ENCODE peak calls at places on chromosomes 12 and 14, in nine cellular contexts. L, S, H, P, Y, K, N, D and Z are unnamed samples.

GRCh38 chr14:51823706-51824105 is 36.7 kb upstream of the GNG2 start:
- DNase-seq in H (no peak), Y (no peak), K (no peak), N (no peak), S (no peak), L (no peak), P (no peak), D (no peak), Z (no peak)

GRCh38 chr14:101118746-101119610 is 215.5 kb upstream of the RTL1 start:
- DNase-seq in P (peak; percentile 2), K (peak; percentile 27), D (no peak), S (no peak), L (no peak), H (peak; percentile 43), N (no peak), Y (peak; percentile 49), Z (no peak)

GRCh38 chr14:55734731-55735130 is 154.7 kb downstream of the KTN1 start:
- DNase-seq in H (no peak), P (no peak), S (no peak), D (no peak), L (no peak), K (no peak), N (no peak), Y (no peak), Z (no peak)

GRCh38 chr14:58639842-58640484 is 2.2 kb downstream of the DACT1 start:
- DNase-seq in S (peak; percentile 57), H (no peak), N (peak; percentile 89), Y (no peak), K (peak; percentile 66), D (peak; percentile 71), L (peak; percentile 77), P (no peak), Z (no peak)

GRCh38 chr12:101277443-101277842 is 2.5 kb upstream of the UTP20 start:
- DNase-seq in L (no peak), Y (no peak), N (peak; percentile 16), S (no peak), P (no peak), D (no peak), K (no peak), H (no peak), Z (no peak)

GRCh38 chr14:76376878-76377523 is 1.1 kb downstream of the ESRRB start:
- DNase-seq in Y (no peak), L (no peak), H (no peak), N (no peak), K (no peak), P (no peak), S (no peak), D (no peak), Z (no peak)

GRCh38 chr12:51970904-51971646 is 19.6 kb downstream of the ACVR1B start:
- DNase-seq in L (peak; percentile 81), D (peak; percentile 87), N (peak; percentile 42), Y (no peak), P (no peak), S (peak; percentile 69), K (peak; percentile 59), H (no peak), Z (peak; percentile 59)

GRCh38 chr14:88929656-88930436 is 105.4 kb downstream of the TTC8 start:
- DNase-seq in L (peak; percentile 14), P (no peak), H (no peak), Y (no peak), S (peak; percentile 70), D (peak; percentile 60), N (no peak), K (no peak), Z (no peak)

GRCh38 chr14:104930526-104931322 is 6.0 kb downstream of the PLD4 start:
- DNase-seq in K (peak; percentile 36), L (no peak), P (no peak), D (no peak), N (no peak), H (peak; percentile 7), Y (peak; percentile 60), S (no peak), Z (no peak)

GRCh38 chr12:109618091-109618490 is 44.5 kb downstream of the MVK start:
- DNase-seq in D (no peak), H (no peak), N (no peak), L (peak; percentile 30), Y (no peak), K (no peak), S (no peak), P (no peak), Z (no peak)
- H3K27ac ChIP-seq in D (no peak overlapping the region), H (no peak overlapping the region), N (no peak overlapping the region), L (no peak overlapping the region), Y (no peak overlapping the region), K (no peak overlapping the region), S (no peak overlapping the region), P (no peak overlapping the region), Z (no peak overlapping the region)

GRCh38 chr14:103713304-103714062 is 1.8 kb downstream of the XRCC3 start:
- DNase-seq in Y (no peak), D (no peak), P (no peak), L (peak; percentile 38), H (no peak), K (no peak), N (peak; percentile 44), S (peak; percentile 74), Z (no peak)
- H3K36me3 ChIP-seq in Y (no peaks in the 10 kb centered on the region), D (peaks cover 1% of the 10 kb centered on the region), P (no peaks in the 10 kb centered on the region), L (no peaks in the 10 kb centered on the region), H (no peaks in the 10 kb centered on the region), K (no peaks in the 10 kb centered on the region), N (no peaks in the 10 kb centered on the region), S (peaks cover 22% of the 10 kb centered on the region), Z (no peaks in the 10 kb centered on the region)

GRCh38 chr12:66077542-66077941 is 53.0 kb downstream of the LLPH start:
- DNase-seq in H (no peak), K (no peak), D (no peak), Y (no peak), P (no peak), S (no peak), L (no peak), N (no peak), Z (no peak)
- H3K4me1 ChIP-seq in H (no peaks in the 10 kb centered on the region), K (no peaks in the 10 kb centered on the region), D (no peaks in the 10 kb centered on the region), Y (no peaks in the 10 kb centered on the region), P (no peaks in the 10 kb centered on the region), S (no peaks in the 10 kb centered on the region), L (peaks cover 2% of the 10 kb centered on the region), N (peaks cover 8% of the 10 kb centered on the region), Z (no peaks in the 10 kb centered on the region)

GRCh38 chr14:80974338-80975078 is 19.1 kb downstream of the TSHR start:
- DNase-seq in S (no peak), P (no peak), N (peak; percentile 48), Y (no peak), H (no peak), D (no peak), L (no peak), K (no peak), Z (no peak)
- H3K27ac ChIP-seq in S (no peak overlapping the region), P (no peak overlapping the region), N (no peak overlapping the region), Y (peak overlapping the region; percentile 20), H (no peak overlapping the region), D (no peak overlapping the region), L (no peak overlapping the region), K (no peak overlapping the region), Z (no peak overlapping the region)

DNA sequence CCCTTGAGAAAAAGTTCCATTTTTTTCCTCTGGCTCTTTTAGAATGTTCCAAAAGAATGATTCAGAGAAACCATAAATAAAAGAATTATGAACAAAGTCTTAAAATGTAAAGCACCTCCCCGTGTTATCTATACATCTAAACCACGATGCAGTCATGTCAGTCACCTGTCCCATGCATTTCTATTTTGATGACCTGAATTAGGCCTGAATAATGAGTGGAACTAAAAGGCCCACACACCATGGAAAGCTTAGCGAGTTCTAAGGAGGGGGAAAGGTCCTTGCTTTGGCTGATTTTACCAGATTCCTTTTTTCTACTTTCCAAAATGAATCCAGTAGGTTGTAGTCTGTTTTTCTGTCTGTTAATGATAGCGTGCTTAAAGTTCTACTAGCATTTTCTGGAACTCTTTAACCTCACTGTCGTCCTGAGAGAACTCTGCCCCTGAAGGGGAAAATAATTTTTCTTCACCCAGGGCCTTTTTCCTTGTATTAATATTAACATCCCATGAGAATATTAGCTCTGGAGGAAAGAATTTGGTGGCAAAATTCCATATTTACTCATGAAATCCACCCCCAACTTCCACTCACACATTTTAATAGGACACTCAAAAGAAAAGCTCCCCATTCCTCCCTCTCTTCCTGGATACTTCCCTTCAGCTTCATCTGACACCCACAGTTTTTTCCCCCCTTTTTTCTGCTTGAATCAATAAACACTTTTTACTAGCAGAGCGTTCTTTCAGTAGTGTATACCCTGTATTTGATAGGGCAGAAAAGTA is 266.3 kb upstream of the DIO2 start:
- DNase-seq in L (no peak), P (no peak), H (no peak), S (no peak), Y (no peak), D (no peak), N (peak; percentile 59), K (no peak), Z (no peak)
- H3K36me3 ChIP-seq in L (no peaks in the 10 kb centered on the region), P (no peaks in the 10 kb centered on the region), H (no peaks in the 10 kb centered on the region), S (no peaks in the 10 kb centered on the region), Y (no peaks in the 10 kb centered on the region), D (no peaks in the 10 kb centered on the region), N (no peaks in the 10 kb centered on the region), K (no peaks in the 10 kb centered on the region), Z (no peaks in the 10 kb centered on the region)

GRCh38 chr12:3214508-3215365 is 137.6 kb downstream of the TSPAN9 start:
- DNase-seq in K (no peak), P (no peak), L (peak; percentile 85), Y (no peak), H (no peak), D (peak; percentile 75), S (peak; percentile 72), N (no peak), Z (no peak)

GRCh38 chr12:3216097-3216496 is 138.9 kb downstream of the TSPAN9 start:
- DNase-seq in L (no peak), H (no peak), K (no peak), P (no peak), S (no peak), D (no peak), Y (no peak), N (no peak), Z (no peak)

GRCh38 chr12:3213768-3214167 is 136.6 kb downstream of the TSPAN9 start:
- DNase-seq in Y (no peak), H (no peak), D (no peak), K (no peak), P (no peak), S (no peak), L (no peak), N (no peak), Z (no peak)

GRCh38 chr12:3216726-3217682 is 139.8 kb downstream of the TSPAN9 start:
- DNase-seq in K (no peak), S (no peak), H (no peak), L (no peak), N (peak; percentile 91), P (no peak), Y (no peak), D (no peak), Z (no peak)

GRCh38 chr12:3215410-3215975 is 138.3 kb downstream of the TSPAN9 start:
- DNase-seq in S (no peak), H (no peak), K (no peak), P (no peak), Y (no peak), D (no peak), L (no peak), N (no peak), Z (no peak)
- H3K4me1 ChIP-seq in S (peaks cover 31% of the 10 kb centered on the region), H (peaks cover 86% of the 10 kb centered on the region), K (no peaks in the 10 kb centered on the region), P (peaks cover 12% of the 10 kb centered on the region), Y (peaks cover 16% of the 10 kb centered on the region), D (peaks cover 22% of the 10 kb centered on the region), L (peaks cover 4% of the 10 kb centered on the region), N (peaks cover 23% of the 10 kb centered on the region), Z (no peaks in the 10 kb centered on the region)

DNA sequence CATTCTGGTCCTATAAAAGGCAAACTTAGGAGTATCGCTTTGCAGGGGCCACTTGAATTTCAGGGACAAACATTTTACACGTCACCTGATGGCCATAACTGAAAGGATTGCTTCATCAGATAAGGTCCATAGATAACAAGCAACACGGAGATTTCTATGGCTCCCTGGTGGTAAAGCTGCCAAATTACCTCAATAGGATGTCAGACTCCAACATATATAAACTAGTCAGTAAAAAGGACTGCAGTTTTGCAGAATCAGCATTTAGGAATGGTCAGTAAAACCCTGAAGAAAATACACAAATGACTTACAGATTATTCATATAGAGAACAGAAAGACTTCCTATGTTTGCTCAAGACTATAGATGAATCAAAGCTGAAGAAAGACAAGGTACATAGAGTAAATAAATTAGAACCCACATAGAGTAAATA is 66.1 kb upstream of the GRIP1 start:
- DNase-seq in K (no peak), N (no peak), Y (no peak), D (peak; percentile 29), H (no peak), P (no peak), S (no peak), L (peak; percentile 71), Z (no peak)
- H3K27ac ChIP-seq in K (no peak overlapping the region), N (no peak overlapping the region), Y (no peak overlapping the region), D (no peak overlapping the region), H (no peak overlapping the region), P (no peak overlapping the region), S (no peak overlapping the region), L (no peak overlapping the region), Z (no peak overlapping the region)